ENCODE peak calls at places on chromosomes 7 and 10, in five cellular contexts. O, M, X, T and J are unnamed samples.

GRCh38 chr7:25624001-25624400 is 395.7 kb upstream of the NPVF start:
- DNase-seq in O (no peak), M (no peak), X (peak; percentile 42), T (no peak), J (no peak)

GRCh38 chr10:8050561-8051108 is 3.9 kb upstream of the GATA3 start:
- DNase-seq in O (peak; percentile 40), M (no peak), X (no peak), T (peak; percentile 44), J (peak; percentile 99)

GRCh38 chr7:5625938-5626337 is 155.5 kb downstream of the RNF216 start:
- DNase-seq in O (no peak), M (peak; percentile 84), X (peak; percentile 52), T (no peak), J (no peak)

GRCh38 chr7:3272691-3273141 is 28.3 kb upstream of the SDK1 start:
- DNase-seq in O (no peak), M (peak; percentile 78), X (peak; percentile 66), T (no peak), J (no peak)

GRCh38 chr10:132710036-132710686 is 75.8 kb downstream of the NKX6-2 start:
- DNase-seq in O (no peak), M (no peak), X (no peak), T (no peak), J (no peak)

GRCh38 chr10:128642502-128642901 is 516.3 kb upstream of the MKI67 start:
- DNase-seq in O (no peak), M (no peak), X (no peak), T (no peak), J (no peak)

GRCh38 chr7:131008840-131009651 is 275.0 kb upstream of the KLF14 start:
- DNase-seq in O (no peak), M (no peak), X (no peak), T (no peak), J (no peak)

GRCh38 chr10:80264081-80265056 is 25.1 kb downstream of the MAT1A start:
- DNase-seq in O (no peak), M (no peak), X (no peak), T (no peak), J (no peak)

GRCh38 chr7:143504215-143504936 is 26.7 kb downstream of the TAS2R41 start:
- DNase-seq in O (no peak), M (peak; percentile 41), X (no peak), T (no peak), J (no peak)